ENCODE peak calls at places on chromosome 17, in nine cellular contexts. U, Y, V, X, Z, E, J, R and D are unnamed samples.

GRCh38 chr17:32909787-32910369 is 18.1 kb upstream of the TMEM98 start:
- DNase-seq in Z (peak; percentile 47), J (peak; percentile 88), V (no peak), Y (peak; percentile 78), U (no peak), R (peak; percentile 87), E (peak; percentile 78), X (peak; percentile 75), D (peak; percentile 79)

GRCh38 chr17:46857600-46857999 is 6.2 kb downstream of the WNT9B start:
- DNase-seq in Z (no peak), V (no peak), U (no peak), X (no peak), E (no peak), Y (no peak), J (no peak), R (no peak), D (no peak)

GRCh38 chr17:67194134-67194533 is 50.9 kb downstream of the HELZ start:
- DNase-seq in E (no peak), R (peak; percentile 6), V (no peak), Y (no peak), U (no peak), X (no peak), Z (no peak), J (no peak), D (no peak)

GRCh38 chr17:37671813-37672544 is 28.7 kb upstream of the DDX52 start:
- DNase-seq in R (no peak), E (no peak), U (no peak), X (no peak), Y (no peak), Z (no peak), V (no peak), J (no peak), D (no peak)

GRCh38 chr17:67245694-67246397 is 850 bp upstream of the HELZ start:
- DNase-seq in Y (no peak), E (peak; percentile 11), R (peak; percentile 79), V (peak; percentile 59), U (peak; percentile 75), Z (peak; percentile 59), J (peak; percentile 4), X (no peak), D (no peak)

GRCh38 chr17:76943781-76944213 is 75.6 kb downstream of the MGAT5B start:
- DNase-seq in V (no peak), E (no peak), Y (no peak), U (no peak), X (no peak), J (no peak), Z (no peak), R (no peak), D (no peak)

GRCh38 chr17:3551189-3551588 is 6.4 kb downstream of the TRPV3 start:
- DNase-seq in Y (no peak), R (no peak), X (no peak), E (no peak), Z (no peak), V (no peak), U (no peak), J (no peak), D (no peak)

GRCh38 chr17:74758846-74759163 is 10.4 kb downstream of the NHERF1 start:
- DNase-seq in Y (no peak), R (no peak), Z (no peak), U (peak; percentile 70), E (no peak), J (peak; percentile 55), V (no peak), X (no peak), D (no peak)

GRCh38 chr17:78375401-78376079 is 2.9 kb upstream of the PGS1 start:
- DNase-seq in X (no peak), E (no peak), R (no peak), U (no peak), Z (no peak), J (no peak), Y (no peak), V (peak; percentile 75), D (peak; percentile 87)

GRCh38 chr17:64786337-64786736 is 124.2 kb upstream of the SMURF2 start:
- DNase-seq in V (no peak), Y (no peak), U (peak; percentile 61), X (no peak), E (no peak), Z (no peak), J (no peak), R (no peak), D (peak; percentile 57)
- H3K4me1 ChIP-seq in V (peaks cover 11% of the 10 kb centered on the region), Y (peaks cover 7% of the 10 kb centered on the region), U (peaks cover 11% of the 10 kb centered on the region), X (peaks cover 20% of the 10 kb centered on the region), E (peaks cover 7% of the 10 kb centered on the region), Z (peaks cover 2% of the 10 kb centered on the region), J (no peaks in the 10 kb centered on the region), R (no peaks in the 10 kb centered on the region), D (peaks cover 8% of the 10 kb centered on the region)

GRCh38 chr17:50908860-50909764 is 43.0 kb upstream of the TOB1 start:
- DNase-seq in Z (peak; percentile 70), E (peak; percentile 62), U (peak; percentile 91), V (peak; percentile 83), Y (no peak), R (peak; percentile 40), X (no peak), J (peak; percentile 91), D (no peak)
- TF ChIP-seq CTCF in Z (no peak), E (no peak), U (no peak), V (no peak), Y (no peak), R (no peak), X (no peak), J (no peak), D (no peak)

GRCh38 chr17:75846701-75847594 is 2.7 kb upstream of the UNC13D start:
- DNase-seq in R (peak; percentile 44), E (no peak), J (no peak), Y (no peak), V (no peak), U (peak; percentile 73), X (no peak), Z (no peak), D (peak; percentile 69)

GRCh38 chr17:75849304-75849695 is 5.1 kb upstream of the UNC13D start:
- DNase-seq in R (no peak), Y (no peak), X (no peak), J (no peak), U (no peak), V (no peak), E (no peak), Z (no peak), D (no peak)

GRCh38 chr17:75849724-75850123 is 5.4 kb downstream of the WBP2 start:
- DNase-seq in Z (no peak), Y (no peak), V (no peak), E (no peak), X (no peak), R (no peak), U (no peak), J (no peak), D (no peak)

GRCh38 chr17:75847595-75848522 is 3.7 kb upstream of the UNC13D start:
- DNase-seq in J (no peak), Y (no peak), R (no peak), Z (no peak), U (peak; percentile 73), X (no peak), V (no peak), E (no peak), D (peak; percentile 60)

DNA sequence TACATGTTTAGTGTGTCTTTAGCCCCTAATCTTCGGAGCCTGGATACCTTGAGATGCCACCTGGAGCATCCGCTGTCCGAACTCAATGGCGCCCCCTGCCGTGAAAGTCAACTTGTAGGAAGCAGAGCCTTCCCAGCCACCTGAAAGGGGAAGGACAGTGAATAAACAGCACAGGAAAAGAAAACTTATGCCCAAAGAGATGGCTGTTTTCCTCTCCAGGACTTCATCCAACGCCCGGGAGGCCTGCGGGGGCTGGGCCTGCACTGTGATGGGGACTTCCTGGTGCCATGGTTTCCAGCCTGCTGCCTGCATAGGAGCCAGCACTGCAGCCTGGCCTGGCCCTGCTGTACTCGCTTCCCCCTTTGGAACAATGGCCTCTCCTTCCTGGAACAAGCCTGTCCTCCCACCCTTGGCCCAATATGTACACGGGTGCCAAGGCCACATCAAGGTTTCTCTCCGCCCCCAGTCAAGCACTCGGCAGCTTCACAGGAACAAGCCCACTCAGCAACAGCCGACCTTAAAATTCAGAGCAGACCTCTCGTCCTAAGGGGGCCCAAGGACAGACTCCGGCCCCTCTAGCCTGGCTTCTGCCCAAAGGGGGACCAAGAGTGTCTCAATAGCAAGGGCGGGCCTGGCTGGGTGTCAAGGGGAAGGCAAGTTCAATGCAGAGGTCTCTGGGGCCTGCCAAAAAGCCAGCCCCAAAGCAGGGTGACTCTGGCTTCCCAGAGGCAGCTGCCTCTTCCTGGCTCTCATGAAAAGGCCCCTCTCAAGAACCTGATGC is 4.5 kb upstream of the UNC13D start:
- DNase-seq in U (peak; percentile 87), E (peak; percentile 80), V (peak; percentile 87), R (peak; percentile 79), Z (peak; percentile 84), J (peak; percentile 80), Y (peak; percentile 64), X (peak; percentile 89), D (peak; percentile 82)
- H3K4me1 ChIP-seq in U (peaks cover 41% of the 10 kb centered on the region), E (peaks cover 91% of the 10 kb centered on the region), V (peaks cover 78% of the 10 kb centered on the region), R (peaks cover 22% of the 10 kb centered on the region), Z (peaks cover 9% of the 10 kb centered on the region), J (peaks cover 24% of the 10 kb centered on the region), Y (peaks cover 32% of the 10 kb centered on the region), X (peaks cover 66% of the 10 kb centered on the region), D (peaks cover 64% of the 10 kb centered on the region)

GRCh38 chr17:27293898-27294688 is at the start of gene WSB1:
- DNase-seq in J (peak; percentile 94), E (peak; percentile 93), Z (peak; percentile 98), V (peak; percentile 95), U (peak; percentile 99), R (peak; percentile 95), Y (peak; percentile 56), X (peak; percentile 96), D (peak; percentile 97)
- TF ChIP-seq CTCF in J (peak; percentile 4), E (no peak), Z (peak; percentile 27), V (no peak), U (no peak), R (no peak), Y (no peak), X (no peak), D (no peak)

GRCh38 chr17:28969706-28970393 is 18.5 kb upstream of the PHF12 start:
- DNase-seq in J (no peak), E (no peak), X (no peak), Y (no peak), U (no peak), R (no peak), Z (no peak), V (no peak), D (no peak)
- H3K4me1 ChIP-seq in J (no peaks in the 10 kb centered on the region), E (peaks cover 76% of the 10 kb centered on the region), X (peaks cover 11% of the 10 kb centered on the region), Y (peaks cover 3% of the 10 kb centered on the region), U (peaks cover 20% of the 10 kb centered on the region), R (peaks cover 36% of the 10 kb centered on the region), Z (peaks cover 11% of the 10 kb centered on the region), V (peaks cover 21% of the 10 kb centered on the region), D (no peaks in the 10 kb centered on the region)

DNA sequence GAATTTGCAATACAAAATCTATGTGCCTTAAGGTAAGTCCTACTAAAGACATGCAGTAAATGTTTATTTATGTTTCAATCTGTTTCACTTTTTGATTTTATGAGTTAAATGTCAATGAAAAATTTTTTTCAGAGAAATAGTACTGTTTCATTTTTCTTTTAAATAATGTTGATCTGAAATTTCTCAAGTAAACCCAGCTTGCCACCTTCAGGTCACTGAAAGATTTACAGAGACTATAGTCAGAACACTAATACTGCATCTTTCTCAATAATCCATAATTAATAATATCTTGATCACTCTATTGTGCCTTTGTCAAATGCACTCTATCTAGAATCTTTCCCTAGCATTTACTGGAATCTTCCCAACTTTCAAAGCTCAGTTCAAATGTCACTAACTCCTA is 6.5 kb upstream of the DHX40 start:
- DNase-seq in X (no peak), U (no peak), V (no peak), Z (no peak), Y (no peak), E (no peak), R (peak; percentile 3), J (no peak), D (no peak)
- TF ChIP-seq CTCF in X (peak; percentile 10), U (no peak), V (peak; percentile 27), Z (no peak), Y (peak; percentile 51), E (no peak), R (peak; percentile 37), J (no peak), D (no peak)

GRCh38 chr17:63942309-63942985 is 10.3 kb upstream of the CD79B start:
- DNase-seq in E (no peak), V (no peak), X (no peak), Y (no peak), Z (no peak), R (no peak), U (no peak), J (no peak), D (no peak)
- H3K4me1 ChIP-seq in E (peaks cover 8% of the 10 kb centered on the region), V (peaks cover 12% of the 10 kb centered on the region), X (peaks cover 6% of the 10 kb centered on the region), Y (no peaks in the 10 kb centered on the region), Z (no peaks in the 10 kb centered on the region), R (no peaks in the 10 kb centered on the region), U (peaks cover 7% of the 10 kb centered on the region), J (no peaks in the 10 kb centered on the region), D (no peaks in the 10 kb centered on the region)